ENCODE peak calls at places on chromosomes 11 and 22, in six cellular contexts. P, V, N, J, Z and T are unnamed samples.

GRCh38 chr22:24954114-24954463 is 1.6 kb downstream of the KIAA1671 start:
- DNase-seq in N (no peak), V (peak), Z (no peak), J (no peak), P (no peak), T (no peak)

GRCh38 chr11:103881518-103882070 is 154.8 kb upstream of the DDI1 start:
- DNase-seq in J (no peak), Z (no peak), P (no peak), N (no peak), V (peak), T (no peak)

GRCh38 chr11:3093281-3094191 is 36.3 kb upstream of the CARS1 start:
- DNase-seq in V (no peak), P (no peak), J (no peak), Z (no peak), N (peak), T (no peak)

GRCh38 chr22:38218661-38219331 is 17.0 kb downstream of the MAFF start:
- DNase-seq in V (peak), Z (peak), P (peak), N (no peak), J (no peak), T (peak)

GRCh38 chr11:82719316-82719715 is 14.3 kb downstream of the FAM181B start:
- DNase-seq in N (no peak), J (no peak), P (no peak), Z (no peak), V (no peak), T (no peak)

GRCh38 chr22:23263651-23264555 is 83.6 kb downstream of the BCR start:
- DNase-seq in Z (no peak), P (no peak), J (peak), V (no peak), N (no peak), T (no peak)

GRCh38 chr11:71948314-71949027 is 19.6 kb downstream of the RNF121 start:
- DNase-seq in V (peak), P (no peak), Z (peak), J (no peak), N (no peak), T (no peak)

GRCh38 chr11:4072668-4073285 is 21.8 kb upstream of the RRM1 start:
- DNase-seq in P (peak), N (peak), V (peak), J (no peak), Z (peak), T (peak)

GRCh38 chr11:12787847-12788246 is 113.6 kb downstream of the TEAD1 start:
- DNase-seq in P (no peak), J (no peak), Z (no peak), V (peak), N (no peak), T (no peak)

GRCh38 chr22:43789452-43789851 is 22.7 kb downstream of the EFCAB6 start:
- DNase-seq in P (peak), Z (no peak), J (no peak), V (peak), N (peak), T (peak)

GRCh38 chr11:41246399-41246745 is 213.1 kb downstream of the LRRC4C start:
- DNase-seq in J (peak), N (no peak), Z (no peak), V (no peak), P (no peak), T (no peak)

GRCh38 chr22:26848244-26848920 is 191.0 kb downstream of the MIAT start:
- DNase-seq in P (peak), N (no peak), Z (no peak), V (peak), J (no peak), T (no peak)

GRCh38 chr11:61899146-61899841 is 7.9 kb upstream of the FADS3 start:
- DNase-seq in Z (peak), P (peak), N (peak), V (peak), J (peak), T (peak)

GRCh38 chr22:28741200-28741757 is 341 bp downstream of the CHEK2 start:
- DNase-seq in V (no peak), N (no peak), Z (no peak), J (peak), P (no peak), T (no peak)

GRCh38 chr22:27122561-27122960 is 465.2 kb downstream of the MIAT start:
- DNase-seq in P (no peak), J (no peak), Z (no peak), V (no peak), N (no peak), T (no peak)

DNA sequence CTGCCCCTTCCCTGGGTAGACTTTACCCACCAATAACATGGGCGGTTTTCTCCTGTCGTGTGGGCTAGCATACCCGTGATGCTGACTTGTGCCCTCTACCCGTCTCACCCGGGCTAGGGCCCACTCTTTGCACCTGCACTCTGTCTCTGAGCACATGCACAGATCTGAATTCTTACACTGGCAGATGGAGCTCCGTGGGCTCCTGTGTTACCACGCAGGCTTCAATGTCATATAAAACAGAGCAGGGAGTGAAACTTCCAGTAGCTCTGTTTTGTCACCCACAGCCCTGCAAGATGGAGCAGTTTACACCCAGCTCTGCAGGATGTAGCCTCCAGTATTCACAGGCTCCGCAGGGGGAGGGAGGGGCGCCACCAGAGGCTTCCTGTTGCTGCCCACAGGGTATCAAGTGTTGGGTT is 1.7 kb downstream of the DGKZ start:
- DNase-seq in P (no peak), Z (no peak), V (no peak), J (peak), N (no peak), T (no peak)
- H3K27ac ChIP-seq in P (no peak), Z (peak), V (no peak), J (peak), N (no peak), T (peak)

GRCh38 chr11:126661051-126661450 is 305.6 kb downstream of the ST3GAL4 start:
- DNase-seq in Z (no peak), P (no peak), V (no peak), N (no peak), J (no peak), T (no peak)

GRCh38 chr11:126655807-126656128 is 300.3 kb downstream of the ST3GAL4 start:
- DNase-seq in V (peak), J (no peak), Z (no peak), P (peak), N (no peak), T (peak)

GRCh38 chr11:126658306-126659056 is 303.0 kb downstream of the ST3GAL4 start:
- DNase-seq in V (no peak), N (no peak), J (no peak), Z (no peak), P (no peak), T (no peak)

GRCh38 chr11:126653040-126653439 is 297.6 kb downstream of the ST3GAL4 start:
- DNase-seq in N (no peak), J (no peak), V (no peak), Z (no peak), P (no peak), T (no peak)

GRCh38 chr11:126654886-126655806 is 299.7 kb downstream of the ST3GAL4 start:
- DNase-seq in N (no peak), V (peak), P (peak), Z (no peak), J (no peak), T (no peak)
- H3K27ac ChIP-seq in N (no peak), V (no peak), P (no peak), Z (no peak), J (no peak), T (peak)

GRCh38 chr22:17754233-17754925 is 19.9 kb downstream of the BID start:
- DNase-seq in V (no peak), Z (no peak), J (peak), N (no peak), P (no peak), T (no peak)

GRCh38 chr22:17753401-17753989 is 20.8 kb downstream of the BID start:
- DNase-seq in V (peak), N (no peak), J (no peak), Z (no peak), P (no peak), T (no peak)

GRCh38 chr22:17749605-17750395 is 24.5 kb downstream of the BID start:
- DNase-seq in N (no peak), J (no peak), V (no peak), Z (no peak), P (no peak), T (no peak)

GRCh38 chr22:17748555-17749353 is 25.5 kb downstream of the BID start:
- DNase-seq in N (no peak), J (peak), Z (no peak), P (no peak), V (no peak), T (no peak)

GRCh38 chr22:17751596-17751995 is 22.7 kb downstream of the BID start:
- DNase-seq in N (no peak), P (no peak), J (no peak), Z (no peak), V (no peak), T (no peak)
- H3K27ac ChIP-seq in N (no peak), P (no peak), J (no peak), Z (no peak), V (no peak), T (no peak)

DNA sequence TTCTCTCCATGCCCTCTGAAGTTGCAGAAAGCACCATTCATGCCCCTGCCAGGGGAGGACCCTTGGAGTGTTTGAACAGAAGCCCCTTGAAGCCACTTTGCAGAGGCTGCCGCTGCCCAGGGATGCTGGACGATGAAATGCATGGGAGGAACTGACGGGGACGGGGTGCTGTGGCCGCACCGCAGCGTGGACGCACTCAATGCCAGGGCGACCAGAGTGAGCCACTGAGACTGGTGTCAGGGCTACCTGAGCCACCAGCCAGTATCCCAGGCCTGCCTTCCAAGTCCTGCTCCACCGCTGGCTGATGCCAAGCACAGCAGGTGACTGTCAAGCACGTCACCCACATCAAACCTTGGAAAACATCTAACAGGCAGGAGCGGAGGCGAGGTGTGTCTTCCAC is 17.6 kb downstream of the PHF21B start:
- DNase-seq in N (no peak), J (no peak), V (no peak), P (no peak), Z (no peak), T (no peak)
- H3K27ac ChIP-seq in N (no peak), J (no peak), V (no peak), P (no peak), Z (no peak), T (no peak)

GRCh38 chr11:70466154-70466553 is 67.8 kb downstream of the CTTN start:
- DNase-seq in P (peak), Z (no peak), N (no peak), J (peak), V (peak), T (peak)

GRCh38 chr11:70467196-70468085 is 69.1 kb downstream of the CTTN start:
- DNase-seq in N (peak), Z (peak), J (peak), V (no peak), P (peak), T (peak)

GRCh38 chr11:70466596-70466995 is 68.3 kb downstream of the CTTN start:
- DNase-seq in P (no peak), N (no peak), J (peak), V (no peak), Z (no peak), T (no peak)

GRCh38 chr11:70470127-70470526 is 71.8 kb downstream of the CTTN start:
- DNase-seq in Z (no peak), V (peak), J (no peak), N (no peak), P (no peak), T (no peak)

GRCh38 chr11:70468256-70469230 is 70.2 kb downstream of the CTTN start:
- DNase-seq in V (no peak), P (no peak), N (no peak), J (peak), Z (no peak), T (no peak)
- H3K27ac ChIP-seq in V (no peak), P (no peak), N (no peak), J (no peak), Z (no peak), T (no peak)

GRCh38 chr22:35305525-35306070 is 5.9 kb downstream of the TOM1 start:
- DNase-seq in J (peak), Z (no peak), P (no peak), V (no peak), N (no peak), T (no peak)

GRCh38 chr22:35307372-35307771 is 7.7 kb downstream of the TOM1 start:
- DNase-seq in V (no peak), J (peak), N (no peak), P (no peak), Z (no peak), T (no peak)

GRCh38 chr22:35308480-35308945 is 8.8 kb downstream of the TOM1 start:
- DNase-seq in Z (no peak), J (no peak), V (no peak), N (no peak), P (no peak), T (no peak)

GRCh38 chr22:35307892-35308291 is 8.2 kb downstream of the TOM1 start:
- DNase-seq in V (no peak), J (peak), Z (no peak), N (no peak), P (no peak), T (no peak)

GRCh38 chr22:35306350-35306967 is 6.8 kb downstream of the TOM1 start:
- DNase-seq in N (no peak), V (no peak), P (no peak), Z (no peak), J (no peak), T (no peak)
- H3K27ac ChIP-seq in N (peak), V (no peak), P (no peak), Z (no peak), J (peak), T (no peak)

GRCh38 chr22:17269607-17270261 is 50.5 kb upstream of the ADA2 start:
- DNase-seq in Z (peak), V (no peak), J (no peak), P (no peak), N (no peak), T (no peak)

GRCh38 chr22:17271711-17272451 is 52.6 kb upstream of the ADA2 start:
- DNase-seq in V (no peak), J (peak), N (no peak), P (no peak), Z (no peak), T (no peak)

GRCh38 chr22:17268501-17269223 is 49.4 kb upstream of the ADA2 start:
- DNase-seq in Z (no peak), N (no peak), J (no peak), P (no peak), V (no peak), T (no peak)

GRCh38 chr22:17269224-17269606 is 50.0 kb upstream of the ADA2 start:
- DNase-seq in N (no peak), J (no peak), V (no peak), P (no peak), Z (no peak), T (no peak)

GRCh38 chr22:17272511-17272991 is 53.3 kb upstream of the ADA2 start:
- DNase-seq in P (no peak), Z (no peak), J (peak), V (no peak), N (no peak), T (no peak)
- H3K27ac ChIP-seq in P (no peak), Z (no peak), J (no peak), V (no peak), N (no peak), T (no peak)

GRCh38 chr11:69174841-69175240 is 19.1 kb downstream of the SMIM38 start:
- DNase-seq in N (no peak), J (peak), P (peak), V (no peak), Z (no peak), T (no peak)
- H3K27ac ChIP-seq in N (no peak), J (no peak), P (no peak), V (no peak), Z (no peak), T (peak)

DNA sequence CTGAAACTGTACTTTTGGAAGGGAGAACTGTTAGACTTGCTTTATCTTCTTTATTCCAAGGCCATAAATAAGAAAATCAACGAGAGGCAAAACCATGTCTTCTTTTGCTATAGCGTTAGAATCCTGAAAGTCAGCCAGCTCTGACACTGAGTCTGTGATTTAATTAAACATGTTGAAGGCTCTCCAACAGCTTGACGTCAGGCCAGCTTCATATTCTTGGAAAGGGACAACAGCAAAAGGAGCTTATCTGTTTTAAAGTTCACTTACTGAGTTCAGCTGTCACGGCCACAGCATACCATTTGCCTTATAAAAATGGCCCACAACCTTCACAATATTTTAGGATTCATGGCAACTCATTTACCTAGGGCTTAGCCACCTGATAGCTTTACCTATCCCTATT is 131.0 kb upstream of the LDLRAD3 start:
- DNase-seq in V (peak), J (no peak), P (no peak), Z (no peak), N (no peak), T (no peak)
- H3K27ac ChIP-seq in V (no peak), J (no peak), P (no peak), Z (no peak), N (no peak), T (no peak)